ENCODE peak calls at places on chromosomes 4 and X, in six cellular contexts. M, H, Y, K, A and L are unnamed samples.

GRCh38 chrX:10676239-10676971 is 56.0 kb upstream of the MID1 start:
- DNase-seq in M (no peak), H (peak), Y (peak), K (no peak), A (no peak), L (no peak)

GRCh38 chr4:76689079-76689817 is 208.7 kb downstream of the SOWAHB start:
- DNase-seq in M (no peak), H (peak), Y (peak), K (peak), A (no peak), L (peak)

GRCh38 chrX:75649829-75650228 is 127.0 kb upstream of the ZDHHC15 start:
- DNase-seq in M (no peak), H (no peak), Y (no peak), K (no peak), A (no peak), L (no peak)

GRCh38 chrX:53333853-53334252 is 52.5 kb upstream of the IQSEC2 start:
- DNase-seq in M (no peak), H (no peak), Y (no peak), K (no peak), A (no peak), L (no peak)

GRCh38 chr4:1644906-1645657 is 39.0 kb downstream of the FAM53A start:
- DNase-seq in M (peak), H (peak), Y (peak), K (no peak), A (no peak), L (peak)

GRCh38 chr4:115834441-115834840 is 721.0 kb upstream of the NDST4 start:
- DNase-seq in M (no peak), H (no peak), Y (no peak), K (no peak), A (no peak), L (no peak)

GRCh38 chrX:129653985-129654651 is 638 bp downstream of the APLN start:
- DNase-seq in M (no peak), H (peak), Y (no peak), K (peak), A (peak), L (peak)

GRCh38 chrX:136318895-136319597 is 18.3 kb downstream of the ADGRG4 start:
- DNase-seq in M (no peak), H (no peak), Y (no peak), K (no peak), A (no peak), L (no peak)

GRCh38 chr4:100428051-100428450 is 89.8 kb downstream of the EMCN start:
- DNase-seq in M (no peak), H (no peak), Y (no peak), K (no peak), A (no peak), L (peak)

GRCh38 chrX:153828723-153829548 is 1.4 kb downstream of the PDZD4 start:
- DNase-seq in M (no peak), H (peak), Y (peak), K (no peak), A (no peak), L (no peak)
- TF ChIP-seq EZH2 in M (peak), H (no peak), Y (no peak), K (no peak), A (no peak), L (peak)

GRCh38 chr4:123408471-123409084 is 12.0 kb downstream of the SPRY1 start:
- DNase-seq in M (no peak), H (peak), Y (peak), K (no peak), A (no peak), L (no peak)
- TF ChIP-seq EZH2 in M (no peak), H (no peak), Y (no peak), K (no peak), A (no peak), L (no peak)

DNA sequence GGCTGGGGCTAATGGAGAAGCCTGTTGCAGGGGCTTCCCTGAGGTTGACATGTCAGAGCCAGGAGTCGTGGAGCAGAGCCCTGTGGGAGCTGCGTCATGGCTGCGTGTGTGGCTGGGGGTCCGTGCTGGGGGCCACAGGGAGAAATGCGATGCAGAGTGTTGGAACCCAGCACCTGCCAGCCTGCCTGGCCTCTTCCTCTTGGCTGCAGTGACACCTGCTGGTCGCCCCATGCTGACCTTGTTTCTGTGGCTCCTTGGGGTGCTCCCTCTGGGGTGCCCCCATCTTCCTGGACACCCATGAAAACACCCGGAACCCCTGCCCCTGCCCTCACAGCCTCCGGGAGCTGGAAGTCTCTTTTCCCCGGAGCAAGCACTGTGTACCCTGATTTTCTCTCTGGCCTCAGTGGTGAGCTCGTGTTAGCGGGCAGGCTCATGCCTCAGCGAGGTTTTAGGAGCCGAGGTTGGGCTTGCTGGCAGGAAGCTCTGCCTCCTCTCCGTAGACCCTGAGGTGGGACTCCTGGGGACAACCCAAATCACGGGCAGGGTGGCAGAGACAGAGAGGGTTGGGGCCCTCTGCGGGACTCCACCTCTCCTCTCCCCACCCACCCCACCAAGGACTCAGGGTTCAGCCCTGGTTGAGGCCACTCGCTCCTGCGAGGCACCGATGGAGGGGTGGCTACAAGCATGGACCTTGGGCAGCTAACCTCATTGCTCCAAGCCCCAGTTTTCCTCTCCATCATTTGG is 103.8 kb downstream of the SORCS2 start:
- DNase-seq in M (peak), H (peak), Y (no peak), K (no peak), A (peak), L (peak)
- TF ChIP-seq EZH2 in M (no peak), H (no peak), Y (no peak), K (no peak), A (no peak), L (no peak)

DNA sequence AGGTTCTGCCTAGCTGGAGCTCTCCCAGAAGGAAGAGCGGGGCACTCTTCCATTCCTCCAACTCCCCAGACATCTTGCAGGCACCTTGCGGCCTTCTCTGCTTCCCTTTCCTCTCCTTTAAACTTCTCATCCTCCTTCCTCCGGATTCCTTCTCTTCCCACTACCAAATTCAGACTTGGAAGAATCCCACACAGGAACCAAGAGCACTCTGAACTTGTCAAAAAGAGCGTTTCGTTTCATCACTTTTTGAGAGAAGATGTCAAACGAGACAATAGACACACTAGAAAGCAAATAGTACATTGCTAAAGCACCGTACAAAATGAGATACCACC is 512 bp upstream of the UCP1 start:
- DNase-seq in M (no peak), H (no peak), Y (no peak), K (no peak), A (no peak), L (no peak)
- TF ChIP-seq EZH2 in M (peak), H (peak), Y (peak), K (no peak), A (no peak), L (peak)

GRCh38 chr4:121072080-121072835 is at the start of gene NDNF:
- DNase-seq in M (peak), H (peak), Y (peak), K (peak), A (no peak), L (no peak)
- TF ChIP-seq EZH2 in M (no peak), H (peak), Y (peak), K (no peak), A (no peak), L (peak)